ENCODE peak calls at places on chromosomes 7 and 10, in five cellular contexts. One of them, this sample, is unnamed.
A peak's percentile ranks its signal among the peaks of the same experiment; 100 is the strongest.

GRCh38 chr7:128827971-128828711 is 2.1 kb upstream of the FLNC start:
- DNase-seq in AG10803: peak; percentile 75
- DNase-seq in H7: no peak
- DNase-seq in HuH-7: no peak
- DNase-seq in GM12892: no peak
- DNase-seq in this sample: no peak

GRCh38 chr7:55535637-55536016 is 36.7 kb downstream of the VOPP1 start:
- DNase-seq in AG10803: no peak
- DNase-seq in H7: no peak
- DNase-seq in HuH-7: no peak
- DNase-seq in GM12892: no peak
- DNase-seq in this sample: no peak

GRCh38 chr10:132554053-132554990 is 16.7 kb downstream of the INPP5A start:
- DNase-seq in AG10803: no peak
- DNase-seq in H7: peak; percentile 19
- DNase-seq in HuH-7: no peak
- DNase-seq in GM12892: no peak
- DNase-seq in this sample: no peak

GRCh38 chr7:48636391-48637015 is 287.8 kb upstream of the CDC14C start:
- DNase-seq in AG10803: no peak
- DNase-seq in H7: no peak
- DNase-seq in HuH-7: no peak
- DNase-seq in GM12892: no peak
- DNase-seq in this sample: no peak

GRCh38 chr7:27349621-27350020 is 107.0 kb downstream of the EVX1 start:
- DNase-seq in AG10803: no peak
- DNase-seq in H7: no peak
- DNase-seq in HuH-7: no peak
- DNase-seq in GM12892: no peak
- DNase-seq in this sample: no peak

GRCh38 chr7:50121269-50121668 is 28.2 kb upstream of the ZPBP start:
- DNase-seq in AG10803: no peak
- DNase-seq in H7: no peak
- DNase-seq in HuH-7: no peak
- DNase-seq in GM12892: no peak
- DNase-seq in this sample: no peak

GRCh38 chr7:130372813-130373212 is 7.5 kb upstream of the CPA1 start:
- DNase-seq in AG10803: no peak
- DNase-seq in H7: no peak
- DNase-seq in HuH-7: no peak
- DNase-seq in GM12892: no peak
- DNase-seq in this sample: no peak

GRCh38 chr10:80279146-80279545 is 10.3 kb downstream of the MAT1A start:
- DNase-seq in AG10803: no peak
- DNase-seq in H7: no peak
- DNase-seq in HuH-7: no peak
- DNase-seq in GM12892: no peak
- DNase-seq in this sample: no peak

GRCh38 chr7:100679927-100680588 is 6.5 kb downstream of the GNB2 start:
- DNase-seq in AG10803: peak; percentile 38
- DNase-seq in H7: peak; percentile 63
- DNase-seq in HuH-7: peak; percentile 32
- DNase-seq in GM12892: peak; percentile 19
- DNase-seq in this sample: peak; percentile 44

GRCh38 chr10:11163990-11164805 is 146.5 kb downstream of the CELF2 start:
- DNase-seq in AG10803: no peak
- DNase-seq in H7: peak; percentile 69
- DNase-seq in HuH-7: no peak
- DNase-seq in GM12892: no peak
- DNase-seq in this sample: no peak